ENCODE peak calls at places on chromosome 17, in four cellular contexts. Z, R, K and M are unnamed samples.

GRCh38 chr17:3603119-3603869 is 5.9 kb downstream of the TRPV1 start:
- DNase-seq in Z (no peak), R (no peak), K (peak), M (peak)

GRCh38 chr17:56867948-56868376 is 34.0 kb downstream of the DGKE start:
- DNase-seq in Z (no peak), R (no peak), K (peak), M (no peak)

GRCh38 chr17:3659541-3660111 is 8.8 kb downstream of the TAX1BP3 start:
- DNase-seq in Z (no peak), R (no peak), K (peak), M (peak)

GRCh38 chr17:549197-550040 is 165.2 kb downstream of the VPS53 start:
- DNase-seq in Z (no peak), R (no peak), K (no peak), M (no peak)

GRCh38 chr17:17141860-17142552 is 64.1 kb downstream of the PLD6 start:
- DNase-seq in Z (no peak), R (peak), K (no peak), M (no peak)

GRCh38 chr17:79801156-79802038 is 4.5 kb upstream of the CBX8 start:
- DNase-seq in Z (no peak), R (no peak), K (no peak), M (no peak)

GRCh38 chr17:57466042-57466471 is 209.7 kb downstream of the MSI2 start:
- DNase-seq in Z (no peak), R (no peak), K (no peak), M (no peak)

GRCh38 chr17:75270966-75271232 is at the start of gene MIF4GD:
- DNase-seq in Z (no peak), R (no peak), K (no peak), M (no peak)

GRCh38 chr17:82848022-82848592 is 8.3 kb upstream of the ZNF750 start:
- DNase-seq in Z (no peak), R (peak), K (no peak), M (peak)

GRCh38 chr17:76137351-76138233 is 3.5 kb downstream of the FOXJ1 start:
- DNase-seq in Z (no peak), R (no peak), K (no peak), M (no peak)

GRCh38 chr17:40553694-40554534 is 11.4 kb downstream of the CCR7 start:
- DNase-seq in Z (no peak), R (peak), K (peak), M (no peak)

GRCh38 chr17:2954898-2955445 is 108.4 kb downstream of the OR1D5 start:
- DNase-seq in Z (no peak), R (no peak), K (peak), M (peak)

GRCh38 chr17:70060415-70060814 is 14.6 kb upstream of the KCNJ16 start:
- DNase-seq in Z (no peak), R (no peak), K (no peak), M (no peak)

GRCh38 chr17:37068266-37068665 is 119.5 kb downstream of the AATF start:
- DNase-seq in Z (no peak), R (no peak), K (no peak), M (no peak)

GRCh38 chr17:81157848-81158687 is 7.2 kb upstream of the PVALEF start:
- DNase-seq in Z (no peak), R (no peak), K (no peak), M (no peak)

GRCh38 chr17:62004388-62004787 is 60.7 kb downstream of the MED13 start:
- DNase-seq in Z (no peak), R (no peak), K (no peak), M (no peak)

GRCh38 chr17:31753011-31753410 is 106.0 kb downstream of the COPRS start:
- DNase-seq in Z (no peak), R (no peak), K (no peak), M (no peak)

GRCh38 chr17:64447526-64447925 is 1.4 kb upstream of the MILR1 start:
- DNase-seq in Z (no peak), R (no peak), K (no peak), M (no peak)

GRCh38 chr17:64784353-64784798 is 122.3 kb upstream of the SMURF2 start:
- DNase-seq in Z (no peak), R (no peak), K (no peak), M (no peak)

GRCh38 chr17:79654350-79654959 is 43.6 kb upstream of the RBFOX3 start:
- DNase-seq in Z (peak), R (no peak), K (no peak), M (no peak)

GRCh38 chr17:68378202-68379149 is 78.8 kb downstream of the WIPI1 start:
- DNase-seq in Z (no peak), R (no peak), K (peak), M (peak)

GRCh38 chr17:48555616-48556533 is 11.0 kb upstream of the HOXB2 start:
- DNase-seq in Z (no peak), R (peak), K (no peak), M (no peak)

GRCh38 chr17:17830740-17831207 is 6.0 kb downstream of the SREBF1 start:
- DNase-seq in Z (no peak), R (no peak), K (no peak), M (no peak)

GRCh38 chr17:74846621-74847020 is 13.1 kb downstream of the GRIN2C start:
- DNase-seq in Z (no peak), R (no peak), K (no peak), M (no peak)

GRCh38 chr17:34997355-34997862 is 17.1 kb downstream of the LIG3 start:
- DNase-seq in Z (no peak), R (peak), K (no peak), M (peak)

GRCh38 chr17:66353937-66354401 is 51.6 kb downstream of the PRKCA start:
- DNase-seq in Z (no peak), R (no peak), K (no peak), M (peak)

GRCh38 chr17:42518046-42518754 is 17.8 kb upstream of the NAGLU start:
- DNase-seq in Z (no peak), R (no peak), K (peak), M (peak)

GRCh38 chr17:72614871-72615626 is 477.4 kb downstream of the SLC39A11 start:
- DNase-seq in Z (peak), R (no peak), K (no peak), M (no peak)